ENCODE peak calls at places on chromosomes 5 and 9, in four cellular contexts. One of them, this sample, is unnamed.

GRCh38 chr9:97140566-97140965 is 101.6 kb upstream of the CTSV start:
- DNase-seq in non-pigmented ciliary epithelial cell: no peak
- DNase-seq in naive thymus-derived CD8-positive, alpha-beta T cell: no peak
- DNase-seq in NCI-H2107: no peak
- DNase-seq in this sample: no peak

GRCh38 chr9:69476016-69476415 is 151.0 kb downstream of the ENTREP1 start:
- DNase-seq in non-pigmented ciliary epithelial cell: no peak
- DNase-seq in naive thymus-derived CD8-positive, alpha-beta T cell: no peak
- DNase-seq in NCI-H2107: no peak
- DNase-seq in this sample: no peak

GRCh38 chr9:95696701-95697100 is 178.8 kb upstream of the ERCC6L2 start:
- DNase-seq in non-pigmented ciliary epithelial cell: no peak
- DNase-seq in naive thymus-derived CD8-positive, alpha-beta T cell: no peak
- DNase-seq in NCI-H2107: no peak
- DNase-seq in this sample: no peak

GRCh38 chr5:135319928-135320606 is 79.0 kb downstream of the MACROH2A1 start:
- DNase-seq in non-pigmented ciliary epithelial cell: no peak
- DNase-seq in naive thymus-derived CD8-positive, alpha-beta T cell: no peak
- DNase-seq in NCI-H2107: no peak
- DNase-seq in this sample: no peak

GRCh38 chr5:143051244-143052058 is 281.3 kb downstream of the ARHGAP26 start:
- DNase-seq in non-pigmented ciliary epithelial cell: no peak
- DNase-seq in naive thymus-derived CD8-positive, alpha-beta T cell: no peak
- DNase-seq in NCI-H2107: peak; percentile 46
- DNase-seq in this sample: no peak

GRCh38 chr5:10215366-10215765 is 34.3 kb downstream of the ATPSCKMT start:
- DNase-seq in non-pigmented ciliary epithelial cell: no peak
- DNase-seq in naive thymus-derived CD8-positive, alpha-beta T cell: no peak
- DNase-seq in NCI-H2107: no peak
- DNase-seq in this sample: no peak

GRCh38 chr5:150488519-150489357 is 19.2 kb upstream of the NDST1 start:
- DNase-seq in non-pigmented ciliary epithelial cell: no peak
- DNase-seq in naive thymus-derived CD8-positive, alpha-beta T cell: no peak
- DNase-seq in NCI-H2107: no peak
- DNase-seq in this sample: no peak

GRCh38 chr9:34046784-34047379 is 1.8 kb downstream of the UBAP2 start:
- DNase-seq in non-pigmented ciliary epithelial cell: no peak
- DNase-seq in naive thymus-derived CD8-positive, alpha-beta T cell: no peak
- DNase-seq in NCI-H2107: no peak
- DNase-seq in this sample: no peak

GRCh38 chr5:7629559-7629958 is 221.4 kb downstream of the CFAP90 start:
- DNase-seq in non-pigmented ciliary epithelial cell: no peak
- DNase-seq in naive thymus-derived CD8-positive, alpha-beta T cell: no peak
- DNase-seq in NCI-H2107: peak; percentile 59
- DNase-seq in this sample: peak; percentile 46

This sample was measured in NCI-H1417 treated with DMSO at 0.1 percent for 48 hours.